ENCODE peak calls at places on chromosomes 13 and 19, in eight cellular contexts. S is Daoy; V is stomach; I is mucosa of gallbladder; P is non-pigmented ciliary epithelial cell; N is left cardiac atrium; C is NCI-H510A treated with DMSO at 0.1 percent for 48 hours; J is activated CD8-positive, alpha-beta memory T cell treated with anti-CD3 and anti-CD28 coated beads for 1 hour. M is an unnamed sample.

GRCh38 chr19:1206733-1207301 is 1.2 kb downstream of the STK11 start:
- DNase-seq in S (no peak), V (no peak), I (peak; percentile 37), P (no peak), N (peak; percentile 37), C (no peak), J (no peak), M (no peak)

GRCh38 chr19:39833160-39833463 is 850 bp downstream of the DYRK1B start:
- DNase-seq in S (no peak), V (no peak), I (no peak), P (no peak), N (no peak), C (no peak), J (no peak), M (no peak)

GRCh38 chr13:42735011-42735410 is 46.4 kb upstream of the FAM216B start:
- DNase-seq in S (no peak), V (no peak), I (no peak), P (no peak), N (no peak), C (no peak), J (no peak), M (no peak)

GRCh38 chr13:32224916-32225315 is 90.2 kb downstream of the ZAR1L start:
- DNase-seq in S (no peak), V (no peak), I (no peak), P (no peak), N (no peak), C (no peak), J (no peak), M (no peak)

GRCh38 chr19:10839071-10840050 is 3.3 kb upstream of the TMED1 start:
- DNase-seq in S (no peak), V (no peak), I (no peak), P (no peak), N (no peak), C (no peak), J (no peak), M (no peak)

GRCh38 chr13:30108913-30109237 is 198.5 kb downstream of the KATNAL1 start:
- DNase-seq in S (no peak), V (peak; percentile 92), I (peak; percentile 87), P (no peak), N (no peak), C (peak; percentile 64), J (no peak), M (no peak)

GRCh38 chr19:7860902-7861618 is 13.1 kb downstream of the PRR36 start:
- DNase-seq in S (no peak), V (no peak), I (no peak), P (no peak), N (no peak), C (no peak), J (no peak), M (no peak)

GRCh38 chr13:27631156-27631555 is 9.5 kb downstream of the POLR1D start:
- DNase-seq in S (no peak), V (no peak), I (no peak), P (no peak), N (no peak), C (no peak), J (no peak), M (no peak)

GRCh38 chr13:41622545-41623429 is 165.4 kb downstream of the RGCC start:
- DNase-seq in S (no peak), V (no peak), I (no peak), P (no peak), N (no peak), C (no peak), J (no peak), M (peak; percentile 91)

GRCh38 chr13:45396548-45397095 is 21.6 kb downstream of the SLC25A30 start:
- DNase-seq in S (peak; percentile 12), V (peak; percentile 57), I (no peak), P (no peak), N (no peak), C (no peak), J (no peak), M (no peak)

GRCh38 chr13:20924758-20925394 is 22.3 kb upstream of the XPO4 start:
- DNase-seq in S (peak; percentile 67), V (peak; percentile 81), I (peak; percentile 85), P (peak; percentile 46), N (peak; percentile 88), C (peak; percentile 39), J (peak; percentile 56), M (no peak)

GRCh38 chr13:96075953-96076543 is 13.9 kb upstream of the HS6ST3 start:
- DNase-seq in S (no peak), V (no peak), I (no peak), P (no peak), N (no peak), C (no peak), J (no peak), M (no peak)

GRCh38 chr13:100566543-100566942 is 22.0 kb downstream of the GGACT start:
- DNase-seq in S (peak; percentile 37), V (no peak), I (no peak), P (no peak), N (no peak), C (no peak), J (no peak), M (no peak)